ENCODE peak calls at places on chromosomes 1 and 21, in six cellular contexts. One of them, this sample, is unnamed.

GRCh38 chr1:92965003-92965402 is 3.7 kb upstream of the DIPK1A start:
- DNase-seq in WERI-Rb-1: no peak
- DNase-seq in CD8-positive, alpha-beta T cell: peak; percentile 40
- DNase-seq in brain microvascular endothelial cell: no peak
- DNase-seq in heart right ventricle: no peak
- DNase-seq in endothelial cell of umbilical vein: no peak
- DNase-seq in this sample: peak; percentile 37

GRCh38 chr1:93878501-93878888 is 511 bp downstream of the DNTTIP2 start:
- DNase-seq in WERI-Rb-1: peak; percentile 14
- DNase-seq in CD8-positive, alpha-beta T cell: peak; percentile 48
- DNase-seq in brain microvascular endothelial cell: peak; percentile 25
- DNase-seq in heart right ventricle: peak; percentile 19
- DNase-seq in endothelial cell of umbilical vein: peak; percentile 44
- DNase-seq in this sample: peak; percentile 45

GRCh38 chr1:238701024-238701423 is 685.3 kb upstream of the CHRM3 start:
- DNase-seq in WERI-Rb-1: no peak
- DNase-seq in CD8-positive, alpha-beta T cell: no peak
- DNase-seq in brain microvascular endothelial cell: no peak
- DNase-seq in heart right ventricle: no peak
- DNase-seq in endothelial cell of umbilical vein: no peak
- DNase-seq in this sample: no peak

GRCh38 chr21:21439761-21440160 is 441.6 kb downstream of the NCAM2 start:
- DNase-seq in WERI-Rb-1: no peak
- DNase-seq in CD8-positive, alpha-beta T cell: no peak
- DNase-seq in brain microvascular endothelial cell: no peak
- DNase-seq in heart right ventricle: no peak
- DNase-seq in endothelial cell of umbilical vein: peak; percentile 16
- DNase-seq in this sample: no peak

GRCh38 chr1:31410871-31411270 is 2.1 kb upstream of the SERINC2 start:
- DNase-seq in WERI-Rb-1: no peak
- DNase-seq in CD8-positive, alpha-beta T cell: no peak
- DNase-seq in brain microvascular endothelial cell: no peak
- DNase-seq in heart right ventricle: no peak
- DNase-seq in endothelial cell of umbilical vein: no peak
- DNase-seq in this sample: no peak

GRCh38 chr1:1207254-1207902 is 986 bp upstream of the TNFRSF18 start:
- DNase-seq in WERI-Rb-1: no peak
- DNase-seq in CD8-positive, alpha-beta T cell: no peak
- DNase-seq in brain microvascular endothelial cell: no peak
- DNase-seq in heart right ventricle: peak; percentile 10
- DNase-seq in endothelial cell of umbilical vein: no peak
- DNase-seq in this sample: no peak

GRCh38 chr21:39078322-39079065 is 104.8 kb downstream of the PSMG1 start:
- DNase-seq in WERI-Rb-1: no peak
- DNase-seq in CD8-positive, alpha-beta T cell: no peak
- DNase-seq in brain microvascular endothelial cell: no peak
- DNase-seq in heart right ventricle: no peak
- DNase-seq in endothelial cell of umbilical vein: no peak
- DNase-seq in this sample: no peak

GRCh38 chr1:208166340-208167138 is 77.6 kb downstream of the PLXNA2 start:
- DNase-seq in WERI-Rb-1: no peak
- DNase-seq in CD8-positive, alpha-beta T cell: no peak
- DNase-seq in brain microvascular endothelial cell: no peak
- DNase-seq in heart right ventricle: no peak
- DNase-seq in endothelial cell of umbilical vein: no peak
- DNase-seq in this sample: no peak

GRCh38 chr1:113467991-113468390 is 77.7 kb downstream of the MAGI3 start:
- DNase-seq in WERI-Rb-1: no peak
- DNase-seq in CD8-positive, alpha-beta T cell: no peak
- DNase-seq in brain microvascular endothelial cell: no peak
- DNase-seq in heart right ventricle: no peak
- DNase-seq in endothelial cell of umbilical vein: no peak
- DNase-seq in this sample: no peak

GRCh38 chr1:10793129-10793651 is 3.3 kb downstream of the CASZ1 start:
- DNase-seq in WERI-Rb-1: no peak
- DNase-seq in CD8-positive, alpha-beta T cell: no peak
- DNase-seq in brain microvascular endothelial cell: no peak
- DNase-seq in heart right ventricle: no peak
- DNase-seq in endothelial cell of umbilical vein: no peak
- DNase-seq in this sample: no peak

GRCh38 chr1:55375617-55376258 is 160.6 kb upstream of the USP24 start:
- DNase-seq in WERI-Rb-1: peak; percentile 23
- DNase-seq in CD8-positive, alpha-beta T cell: peak; percentile 7
- DNase-seq in brain microvascular endothelial cell: no peak
- DNase-seq in heart right ventricle: no peak
- DNase-seq in endothelial cell of umbilical vein: peak; percentile 41
- DNase-seq in this sample: no peak

GRCh38 chr1:147515046-147515869 is 26.0 kb upstream of the BCL9 start:
- DNase-seq in WERI-Rb-1: peak; percentile 62
- DNase-seq in CD8-positive, alpha-beta T cell: no peak
- DNase-seq in brain microvascular endothelial cell: no peak
- DNase-seq in heart right ventricle: no peak
- DNase-seq in endothelial cell of umbilical vein: no peak
- DNase-seq in this sample: no peak

GRCh38 chr1:40255231-40255630 is 2.8 kb upstream of the ZMPSTE24 start:
- DNase-seq in WERI-Rb-1: no peak
- DNase-seq in CD8-positive, alpha-beta T cell: no peak
- DNase-seq in brain microvascular endothelial cell: no peak
- DNase-seq in heart right ventricle: no peak
- DNase-seq in endothelial cell of umbilical vein: no peak
- DNase-seq in this sample: no peak

GRCh38 chr1:202238914-202239313 is 45.3 kb downstream of the LGR6 start:
- DNase-seq in WERI-Rb-1: peak; percentile 24
- DNase-seq in CD8-positive, alpha-beta T cell: no peak
- DNase-seq in brain microvascular endothelial cell: no peak
- DNase-seq in heart right ventricle: no peak
- DNase-seq in endothelial cell of umbilical vein: no peak
- DNase-seq in this sample: peak; percentile 22

GRCh38 chr1:198494139-198494538 is 46.3 kb downstream of the ATP6V1G3 start:
- DNase-seq in WERI-Rb-1: no peak
- DNase-seq in CD8-positive, alpha-beta T cell: no peak
- DNase-seq in brain microvascular endothelial cell: no peak
- DNase-seq in heart right ventricle: no peak
- DNase-seq in endothelial cell of umbilical vein: no peak
- DNase-seq in this sample: no peak

GRCh38 chr1:22056043-22056442 is 3.5 kb downstream of the CDC42 start:
- DNase-seq in WERI-Rb-1: no peak
- DNase-seq in CD8-positive, alpha-beta T cell: no peak
- DNase-seq in brain microvascular endothelial cell: no peak
- DNase-seq in heart right ventricle: no peak
- DNase-seq in endothelial cell of umbilical vein: no peak
- DNase-seq in this sample: no peak

GRCh38 chr1:168989985-168990384 is 116.5 kb upstream of the ATP1B1 start:
- DNase-seq in WERI-Rb-1: no peak
- DNase-seq in CD8-positive, alpha-beta T cell: no peak
- DNase-seq in brain microvascular endothelial cell: no peak
- DNase-seq in heart right ventricle: no peak
- DNase-seq in endothelial cell of umbilical vein: no peak
- DNase-seq in this sample: no peak

GRCh38 chr1:111990878-111991760 is 1.7 kb upstream of the KCND3 start:
- DNase-seq in WERI-Rb-1: peak; percentile 65
- DNase-seq in CD8-positive, alpha-beta T cell: no peak
- DNase-seq in brain microvascular endothelial cell: no peak
- DNase-seq in heart right ventricle: peak; percentile 77
- DNase-seq in endothelial cell of umbilical vein: peak; percentile 5
- DNase-seq in this sample: no peak

GRCh38 chr1:45198185-45198584 is 8.2 kb downstream of the ZSWIM5 start:
- DNase-seq in WERI-Rb-1: no peak
- DNase-seq in CD8-positive, alpha-beta T cell: no peak
- DNase-seq in brain microvascular endothelial cell: no peak
- DNase-seq in heart right ventricle: no peak
- DNase-seq in endothelial cell of umbilical vein: peak; percentile 72
- DNase-seq in this sample: no peak

GRCh38 chr1:19811206-19811851 is 3.8 kb downstream of the RNF186 start:
- DNase-seq in WERI-Rb-1: peak; percentile 75
- DNase-seq in CD8-positive, alpha-beta T cell: peak; percentile 13
- DNase-seq in brain microvascular endothelial cell: peak; percentile 11
- DNase-seq in heart right ventricle: peak; percentile 33
- DNase-seq in endothelial cell of umbilical vein: peak; percentile 38
- DNase-seq in this sample: peak; percentile 43

GRCh38 chr1:28512058-28512611 is 6.3 kb downstream of the RCC1 start:
- DNase-seq in WERI-Rb-1: no peak
- DNase-seq in CD8-positive, alpha-beta T cell: no peak
- DNase-seq in brain microvascular endothelial cell: no peak
- DNase-seq in heart right ventricle: no peak
- DNase-seq in endothelial cell of umbilical vein: no peak
- DNase-seq in this sample: no peak

GRCh38 chr1:20494609-20495311 is 8.8 kb upstream of the CAMK2N1 start:
- DNase-seq in WERI-Rb-1: no peak
- DNase-seq in CD8-positive, alpha-beta T cell: no peak
- DNase-seq in brain microvascular endothelial cell: peak; percentile 77
- DNase-seq in heart right ventricle: no peak
- DNase-seq in endothelial cell of umbilical vein: peak; percentile 87
- DNase-seq in this sample: no peak

GRCh38 chr1:206739411-206740076 is 31.0 kb upstream of the IL19 start:
- DNase-seq in WERI-Rb-1: peak; percentile 12
- DNase-seq in CD8-positive, alpha-beta T cell: no peak
- DNase-seq in brain microvascular endothelial cell: no peak
- DNase-seq in heart right ventricle: no peak
- DNase-seq in endothelial cell of umbilical vein: no peak
- DNase-seq in this sample: no peak

GRCh38 chr1:61131716-61132115 is 49.4 kb downstream of the NFIA start:
- DNase-seq in WERI-Rb-1: no peak
- DNase-seq in CD8-positive, alpha-beta T cell: no peak
- DNase-seq in brain microvascular endothelial cell: peak; percentile 38
- DNase-seq in heart right ventricle: no peak
- DNase-seq in endothelial cell of umbilical vein: peak; percentile 64
- DNase-seq in this sample: no peak

GRCh38 chr1:184823080-184823479 is 68.4 kb upstream of the EDEM3 start:
- DNase-seq in WERI-Rb-1: peak; percentile 17
- DNase-seq in CD8-positive, alpha-beta T cell: no peak
- DNase-seq in brain microvascular endothelial cell: no peak
- DNase-seq in heart right ventricle: no peak
- DNase-seq in endothelial cell of umbilical vein: no peak
- DNase-seq in this sample: no peak
- H3K27ac ChIP-seq in WERI-Rb-1: no peak overlapping the region
- H3K27ac ChIP-seq in CD8-positive, alpha-beta T cell: no peak overlapping the region
- H3K27ac ChIP-seq in brain microvascular endothelial cell: no peak overlapping the region
- H3K27ac ChIP-seq in heart right ventricle: no peak overlapping the region
- H3K27ac ChIP-seq in endothelial cell of umbilical vein: no peak overlapping the region
- H3K27ac ChIP-seq in this sample: no peak overlapping the region

GRCh38 chr1:178688244-178688643 is 36.8 kb upstream of the RALGPS2 start:
- DNase-seq in WERI-Rb-1: no peak
- DNase-seq in CD8-positive, alpha-beta T cell: no peak
- DNase-seq in brain microvascular endothelial cell: no peak
- DNase-seq in heart right ventricle: no peak
- DNase-seq in endothelial cell of umbilical vein: no peak
- DNase-seq in this sample: no peak
- TF ChIP-seq CTCF in WERI-Rb-1: no peak
- TF ChIP-seq CTCF in CD8-positive, alpha-beta T cell: no peak
- TF ChIP-seq CTCF in brain microvascular endothelial cell: no peak
- TF ChIP-seq CTCF in heart right ventricle: no peak
- TF ChIP-seq CTCF in endothelial cell of umbilical vein: no peak
- TF ChIP-seq CTCF in this sample: no peak

DNA sequence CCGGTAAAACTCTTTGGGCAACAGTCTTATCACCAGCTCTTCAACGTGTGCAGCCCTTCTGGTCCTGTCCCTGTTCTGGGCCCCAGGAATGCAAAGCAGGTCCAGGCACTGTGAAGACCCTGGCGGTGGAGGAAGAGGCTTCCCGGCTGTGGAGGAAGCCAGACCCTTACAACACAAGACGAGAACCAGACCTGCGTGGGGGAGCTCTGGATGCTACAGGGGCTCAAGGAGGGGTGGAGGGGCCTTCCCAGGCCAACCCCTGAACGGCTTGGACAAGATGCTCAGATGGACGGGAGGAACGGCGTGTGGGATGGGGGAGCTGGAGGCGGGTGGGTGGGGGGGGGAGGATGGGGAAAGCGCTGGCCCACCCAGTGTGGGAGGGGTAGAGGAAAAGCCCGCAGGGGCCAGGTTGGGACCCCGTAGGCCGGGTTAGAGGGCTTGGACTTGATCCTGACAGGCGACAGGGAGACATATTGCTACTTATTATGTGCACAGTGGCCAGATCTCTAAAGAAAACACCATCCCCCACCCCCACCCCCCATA is 5.1 kb upstream of the OLIG2 start:
- DNase-seq in WERI-Rb-1: no peak
- DNase-seq in CD8-positive, alpha-beta T cell: no peak
- DNase-seq in brain microvascular endothelial cell: no peak
- DNase-seq in heart right ventricle: no peak
- DNase-seq in endothelial cell of umbilical vein: no peak
- DNase-seq in this sample: no peak
- H3K27me3 ChIP-seq in WERI-Rb-1: peaks cover 25% of the 10 kb centered on the region
- H3K27me3 ChIP-seq in CD8-positive, alpha-beta T cell: peaks cover 27% of the 10 kb centered on the region
- H3K27me3 ChIP-seq in brain microvascular endothelial cell: peaks cover 82% of the 10 kb centered on the region
- H3K27me3 ChIP-seq in heart right ventricle: peaks cover 100% of the 10 kb centered on the region
- H3K27me3 ChIP-seq in endothelial cell of umbilical vein: peaks cover 76% of the 10 kb centered on the region
- H3K27me3 ChIP-seq in this sample: peaks cover 93% of the 10 kb centered on the region

DNA sequence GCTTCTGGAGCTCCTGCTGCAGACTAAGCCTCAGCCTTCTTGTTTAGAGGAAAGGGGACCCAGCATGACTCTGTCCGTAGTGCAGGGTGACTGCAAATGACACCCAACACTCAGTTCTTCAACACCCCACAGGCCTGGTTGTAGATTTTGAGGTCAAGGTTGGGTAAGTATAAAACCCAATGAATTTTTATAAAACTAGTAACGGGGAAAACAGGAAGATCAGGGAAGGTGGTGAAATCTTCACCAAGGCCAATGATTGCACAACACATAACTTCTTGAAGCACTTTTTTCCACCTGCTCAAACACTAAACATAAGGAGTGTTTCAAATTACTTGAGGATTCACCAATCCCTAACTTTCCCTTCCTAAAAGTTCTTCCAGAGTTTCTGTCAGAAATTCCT is 89.4 kb upstream of the JAK1 start:
- DNase-seq in WERI-Rb-1: no peak
- DNase-seq in CD8-positive, alpha-beta T cell: no peak
- DNase-seq in brain microvascular endothelial cell: no peak
- DNase-seq in heart right ventricle: no peak
- DNase-seq in endothelial cell of umbilical vein: no peak
- DNase-seq in this sample: no peak
- H3K27ac ChIP-seq in WERI-Rb-1: no peak overlapping the region
- H3K27ac ChIP-seq in CD8-positive, alpha-beta T cell: no peak overlapping the region
- H3K27ac ChIP-seq in brain microvascular endothelial cell: no peak overlapping the region
- H3K27ac ChIP-seq in heart right ventricle: no peak overlapping the region
- H3K27ac ChIP-seq in endothelial cell of umbilical vein: no peak overlapping the region
- H3K27ac ChIP-seq in this sample: no peak overlapping the region

This sample was measured in CD4-positive, alpha-beta T cell.